ENCODE peak calls at places on chromosome 2, in eight cellular contexts. X is DND-41, W is H7, A is coronary artery, I is hepatocyte, R is brain microvascular endothelial cell, T is AG09309, E is neural progenitor cell. Y is an unnamed sample.

GRCh38 chr2:132416080-132416911 is at the start of gene GPR39:
- DNase-seq in W (peak; percentile 83), X (no peak), R (peak; percentile 97), A (no peak), I (peak; percentile 95), E (peak; percentile 76), T (peak; percentile 84), Y (no peak)

GRCh38 chr2:144596074-144596871 is 76.4 kb upstream of the ZEB2 start:
- DNase-seq in W (no peak), R (peak; percentile 68), I (peak; percentile 45), A (no peak), E (peak; percentile 55), X (peak; percentile 21), T (no peak), Y (no peak)

GRCh38 chr2:128689971-128690370 is 371.3 kb upstream of the HS6ST1 start:
- DNase-seq in T (no peak), A (no peak), I (no peak), X (no peak), R (no peak), W (no peak), E (no peak), Y (peak; percentile 77)

GRCh38 chr2:64312622-64312948 is 141.4 kb upstream of the LGALSL start:
- DNase-seq in R (no peak), E (no peak), X (no peak), W (no peak), I (no peak), T (no peak), A (no peak), Y (no peak)

GRCh38 chr2:69243652-69244051 is 143.4 kb downstream of the GFPT1 start:
- DNase-seq in R (no peak), W (peak; percentile 23), X (no peak), E (no peak), T (no peak), A (no peak), I (no peak), Y (no peak)

GRCh38 chr2:110173523-110173922 is 31.3 kb downstream of the NPHP1 start:
- DNase-seq in E (no peak), X (no peak), A (no peak), I (no peak), T (no peak), W (no peak), R (no peak), Y (no peak)

GRCh38 chr2:188852752-188853151 is 121.4 kb upstream of the COL3A1 start:
- DNase-seq in T (peak; percentile 25), R (no peak), X (no peak), I (no peak), E (no peak), W (no peak), A (no peak), Y (no peak)

GRCh38 chr2:217271813-217272212 is 411.9 kb upstream of the TNP1 start:
- DNase-seq in I (no peak), A (no peak), R (no peak), X (no peak), T (no peak), E (no peak), W (no peak), Y (no peak)

GRCh38 chr2:91477731-91478672 is 2786.5 kb downstream of the RPIA start:
- DNase-seq in I (peak; percentile 46), A (peak; percentile 64), E (peak; percentile 12), R (no peak), W (peak; percentile 74), T (no peak), X (no peak), Y (no peak)

GRCh38 chr2:45242161-45242741 is 233.0 kb upstream of the SIX2 start:
- DNase-seq in R (peak; percentile 57), A (no peak), X (no peak), I (peak; percentile 30), W (no peak), E (no peak), T (no peak), Y (no peak)

GRCh38 chr2:63257473-63257872 is 206.8 kb downstream of the OTX1 start:
- DNase-seq in T (no peak), E (no peak), R (no peak), X (peak; percentile 27), A (no peak), W (no peak), I (no peak), Y (peak; percentile 20)

GRCh38 chr2:47636596-47636995 is 146.3 kb upstream of the MSH6 start:
- DNase-seq in A (no peak), T (no peak), X (no peak), W (no peak), I (peak; percentile 18), R (no peak), E (no peak), Y (no peak)

DNA sequence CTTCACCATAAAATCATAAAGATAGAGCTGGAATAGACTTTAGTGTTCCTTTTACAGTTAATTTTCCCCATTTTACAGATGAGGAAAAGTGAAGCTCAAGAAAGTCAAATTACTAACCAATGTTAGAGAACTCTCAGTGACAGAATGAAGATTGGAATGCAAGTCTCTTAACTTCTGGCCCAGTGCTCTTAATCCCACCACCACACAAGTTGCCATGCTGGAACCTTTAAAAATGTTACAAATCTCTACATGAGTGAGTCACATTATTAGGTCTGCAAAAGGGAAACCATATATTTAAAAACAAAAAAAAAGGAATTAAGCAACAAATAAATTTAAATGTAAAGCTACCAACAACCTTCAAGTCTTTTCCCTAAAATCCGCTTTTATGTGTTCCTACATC is 3.5 kb downstream of the NCKAP1 start:
- DNase-seq in W (peak; percentile 32), E (peak; percentile 54), X (no peak), I (no peak), R (peak; percentile 27), A (no peak), T (no peak), Y (no peak)
- H3K4me3 ChIP-seq in W (no peak overlapping the region), E (peak overlapping the region; percentile 97), X (no peak overlapping the region), I (peak overlapping the region; percentile 3), R (no peak overlapping the region), A (peak overlapping the region; percentile 10), T (no peak overlapping the region), Y (no peak overlapping the region)

GRCh38 chr2:10120938-10121574 is 1.5 kb upstream of the RRM2 start:
- DNase-seq in X (peak; percentile 47), I (peak; percentile 46), W (no peak), E (no peak), T (no peak), R (no peak), A (no peak), Y (no peak)
- H3K4me3 ChIP-seq in X (peak overlapping the region; percentile 53), I (peak overlapping the region; percentile 41), W (peak overlapping the region; percentile 96), E (peak overlapping the region; percentile 87), T (peak overlapping the region; percentile 73), R (peak overlapping the region; percentile 77), A (peak overlapping the region; percentile 71), Y (peak overlapping the region; percentile 91)

GRCh38 chr2:105644174-105644980 is 100.3 kb upstream of the NCK2 start:
- DNase-seq in E (no peak), A (no peak), T (peak; percentile 11), I (no peak), R (no peak), X (no peak), W (no peak), Y (no peak)
- H3K4me3 ChIP-seq in E (no peak overlapping the region), A (peak overlapping the region; percentile 49), T (no peak overlapping the region), I (no peak overlapping the region), R (no peak overlapping the region), X (no peak overlapping the region), W (no peak overlapping the region), Y (no peak overlapping the region)

DNA sequence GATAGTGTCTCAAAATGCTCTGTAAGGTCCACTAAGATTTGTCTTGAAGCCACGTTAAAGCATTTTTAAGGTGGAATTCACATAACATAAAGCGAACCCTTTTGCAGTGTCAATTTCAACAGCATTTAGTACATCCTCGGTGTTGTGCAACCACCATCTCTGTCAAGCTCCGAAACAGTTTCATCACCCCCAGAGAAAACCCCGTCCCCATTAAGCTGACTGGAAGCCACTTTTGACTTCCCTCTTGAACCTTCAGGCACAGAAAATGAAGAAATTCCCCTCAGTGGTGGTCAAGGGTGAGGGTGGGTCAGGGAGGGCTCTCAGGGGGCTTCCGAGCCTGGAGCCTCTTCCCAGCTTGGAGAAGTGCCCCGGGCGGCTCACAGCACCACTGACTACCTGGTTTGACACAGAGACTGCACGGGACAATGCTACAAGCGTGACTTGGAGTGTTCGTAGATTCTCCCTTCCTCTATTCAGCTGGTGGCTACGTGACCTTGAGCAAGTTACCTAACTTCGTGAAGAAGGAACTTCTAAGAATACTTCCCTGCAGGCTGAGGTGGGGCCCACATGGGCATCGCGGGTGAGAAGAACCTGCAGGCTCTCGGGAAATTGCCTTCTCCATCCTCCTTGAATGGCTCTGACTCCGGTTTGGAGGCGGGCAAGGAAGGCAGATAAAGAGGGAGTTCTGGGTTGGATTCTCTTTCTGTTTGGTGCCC is 100.3 kb upstream of the HDAC4 start:
- DNase-seq in R (no peak), W (no peak), X (no peak), I (no peak), T (no peak), E (no peak), A (no peak), Y (no peak)
- H3K4me3 ChIP-seq in R (no peak overlapping the region), W (no peak overlapping the region), X (no peak overlapping the region), I (no peak overlapping the region), T (no peak overlapping the region), E (no peak overlapping the region), A (no peak overlapping the region), Y (no peak overlapping the region)

DNA sequence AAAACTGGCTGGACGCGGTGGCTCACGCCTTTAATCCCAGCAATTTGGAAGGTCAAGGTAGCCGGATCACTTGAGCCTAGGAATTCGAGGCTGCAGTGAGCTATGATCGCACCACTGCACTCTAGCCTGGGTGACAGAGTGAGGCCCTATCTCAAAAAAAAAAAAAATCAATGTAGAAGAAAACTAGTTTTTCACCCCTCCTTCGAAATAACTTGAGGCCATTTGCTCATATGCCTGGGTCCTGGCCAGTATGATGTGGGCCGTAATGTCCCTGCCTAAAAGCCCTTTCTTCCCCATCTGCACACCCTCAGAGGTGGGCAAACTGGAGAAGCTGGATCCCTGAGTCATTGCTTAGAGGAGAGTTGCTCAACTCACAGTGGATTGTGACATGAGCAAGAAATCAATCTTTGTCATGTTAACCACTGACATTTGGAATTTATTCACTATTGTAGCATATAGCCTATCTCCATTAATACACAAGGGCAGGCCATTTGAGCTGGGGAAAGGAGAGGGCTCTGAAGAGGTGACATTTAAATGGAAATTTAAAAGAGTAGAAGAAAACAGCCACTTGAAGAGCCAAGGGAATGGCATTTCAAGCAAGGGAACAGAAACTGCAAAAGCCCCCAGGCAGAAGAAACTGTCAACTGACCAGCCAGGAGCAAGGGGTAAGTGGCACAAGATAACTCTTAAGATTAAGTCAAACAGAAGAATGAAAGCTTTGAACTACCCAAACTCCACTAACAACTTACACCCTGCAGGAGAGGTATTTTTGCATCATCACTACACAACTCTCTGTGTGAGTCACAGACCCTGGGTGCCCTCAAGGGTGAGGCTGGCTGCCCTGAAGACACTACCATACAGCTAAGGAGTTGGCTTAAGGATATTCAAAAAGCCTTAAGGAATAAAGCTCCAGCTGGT is 7.6 kb upstream of the METTL21A start:
- DNase-seq in E (no peak), X (no peak), T (no peak), I (peak; percentile 43), R (peak; percentile 43), A (no peak), W (no peak), Y (no peak)
- H3K4me3 ChIP-seq in E (no peak overlapping the region), X (no peak overlapping the region), T (no peak overlapping the region), I (no peak overlapping the region), R (no peak overlapping the region), A (no peak overlapping the region), W (no peak overlapping the region), Y (no peak overlapping the region)

GRCh38 chr2:118269408-118270051 is 181.3 kb downstream of the INSIG2 start:
- DNase-seq in A (no peak), X (no peak), T (no peak), E (peak; percentile 31), W (peak; percentile 35), I (no peak), R (no peak), Y (no peak)
- H3K4me3 ChIP-seq in A (no peak overlapping the region), X (no peak overlapping the region), T (no peak overlapping the region), E (no peak overlapping the region), W (no peak overlapping the region), I (no peak overlapping the region), R (no peak overlapping the region), Y (no peak overlapping the region)

Y was measured in Jurkat, Clone E6-1.